ENCODE peak calls at places on chromosomes 7 and 10, in six cellular contexts. W, Z, D, H, L and C are unnamed samples.

GRCh38 chr10:104641150-104642000 is at the start of gene SORCS3:
- DNase-seq in W (no peak), D (no peak), L (no peak), Z (peak; percentile 5), H (no peak), C (peak; percentile 3)

GRCh38 chr10:77810446-77811335 is 115.9 kb downstream of the DLG5 start:
- DNase-seq in H (no peak), D (no peak), Z (no peak), W (no peak), L (no peak), C (no peak)

GRCh38 chr7:32536585-32536984 is 41.3 kb downstream of the AVL9 start:
- DNase-seq in D (no peak), W (no peak), Z (peak; percentile 69), H (peak; percentile 66), L (no peak), C (peak; percentile 84)

GRCh38 chr7:138980575-138981285 is 459 bp downstream of the KIAA1549 start:
- DNase-seq in L (no peak), W (peak; percentile 75), D (peak; percentile 19), H (no peak), Z (no peak), C (peak; percentile 10)

GRCh38 chr7:142557971-142558582 is 191.2 kb upstream of the PRSS1 start:
- DNase-seq in L (peak; percentile 50), H (peak; percentile 62), W (no peak), Z (peak; percentile 50), D (no peak), C (peak; percentile 59)

GRCh38 chr7:92730808-92731207 is 105.6 kb downstream of the CDK6 start:
- DNase-seq in L (no peak), W (no peak), H (no peak), Z (no peak), D (no peak), C (peak; percentile 66)

GRCh38 chr7:19069842-19070241 is 47.6 kb downstream of the TWIST1 start:
- DNase-seq in Z (peak; percentile 29), D (no peak), L (no peak), W (no peak), H (peak; percentile 16), C (no peak)

GRCh38 chr10:92816106-92816505 is 32.2 kb upstream of the EXOC6 start:
- DNase-seq in D (no peak), H (peak; percentile 84), Z (no peak), W (no peak), L (no peak), C (no peak)

GRCh38 chr7:74006032-74006431 is 21.9 kb upstream of the ELN start:
- DNase-seq in L (no peak), H (no peak), Z (no peak), D (no peak), W (no peak), C (no peak)

GRCh38 chr7:137003071-137003470 is 134.6 kb downstream of the CHRM2 start:
- DNase-seq in D (no peak), H (no peak), Z (no peak), W (no peak), L (no peak), C (no peak)

GRCh38 chr7:128030999-128031681 is at the start of gene LRRC4:
- DNase-seq in D (no peak), W (no peak), Z (peak; percentile 60), H (no peak), L (peak; percentile 36), C (peak; percentile 37)

GRCh38 chr10:73894245-73894971 is 16.5 kb upstream of the PLAU start:
- DNase-seq in W (no peak), Z (peak; percentile 84), H (peak; percentile 87), L (no peak), D (no peak), C (peak; percentile 97)

GRCh38 chr7:107982918-107983389 is 20.0 kb downstream of the LAMB1 start:
- DNase-seq in Z (no peak), W (no peak), L (no peak), H (no peak), D (no peak), C (peak; percentile 24)

GRCh38 chr7:134520130-134520529 is 7.2 kb upstream of the AKR1B10 start:
- DNase-seq in H (peak; percentile 28), Z (peak; percentile 23), W (no peak), L (no peak), D (no peak), C (no peak)

GRCh38 chr7:30932562-30932961 is 20.9 kb downstream of the AQP1 start:
- DNase-seq in H (no peak), W (no peak), L (no peak), D (no peak), Z (no peak), C (no peak)

GRCh38 chr10:123427386-123427785 is 238.8 kb upstream of the GPR26 start:
- DNase-seq in D (no peak), L (no peak), Z (peak; percentile 26), W (no peak), H (no peak), C (no peak)

DNA sequence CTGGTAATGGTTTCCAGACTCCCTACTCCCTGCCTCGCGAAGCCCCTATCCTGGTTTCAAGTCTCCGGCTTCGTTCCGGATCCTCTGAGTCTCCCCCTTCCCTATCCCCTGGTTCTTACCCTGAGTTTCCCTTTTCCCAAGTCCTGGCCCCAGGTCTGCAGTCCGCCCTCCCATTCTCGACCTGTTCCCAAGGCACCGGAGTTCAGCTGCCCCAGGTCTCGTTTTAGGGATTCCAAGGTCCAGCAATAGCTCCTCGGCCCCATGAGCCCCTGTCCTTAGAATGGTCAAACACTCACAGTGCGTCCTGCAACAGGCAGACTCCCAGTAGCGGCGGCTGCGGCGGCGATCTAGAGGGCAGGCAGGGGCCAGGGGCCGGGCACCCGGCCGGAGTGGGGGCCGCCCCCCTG is 272 bp downstream of the PITX3 start:
- DNase-seq in H (no peak), Z (no peak), W (no peak), D (no peak), L (no peak), C (no peak)
- H3K4me3 ChIP-seq in H (peak overlapping the region; percentile 67), Z (peak overlapping the region; percentile 59), W (peak overlapping the region; percentile 24), D (peak overlapping the region; percentile 81), L (peak overlapping the region; percentile 48), C (peak overlapping the region; percentile 62)

DNA sequence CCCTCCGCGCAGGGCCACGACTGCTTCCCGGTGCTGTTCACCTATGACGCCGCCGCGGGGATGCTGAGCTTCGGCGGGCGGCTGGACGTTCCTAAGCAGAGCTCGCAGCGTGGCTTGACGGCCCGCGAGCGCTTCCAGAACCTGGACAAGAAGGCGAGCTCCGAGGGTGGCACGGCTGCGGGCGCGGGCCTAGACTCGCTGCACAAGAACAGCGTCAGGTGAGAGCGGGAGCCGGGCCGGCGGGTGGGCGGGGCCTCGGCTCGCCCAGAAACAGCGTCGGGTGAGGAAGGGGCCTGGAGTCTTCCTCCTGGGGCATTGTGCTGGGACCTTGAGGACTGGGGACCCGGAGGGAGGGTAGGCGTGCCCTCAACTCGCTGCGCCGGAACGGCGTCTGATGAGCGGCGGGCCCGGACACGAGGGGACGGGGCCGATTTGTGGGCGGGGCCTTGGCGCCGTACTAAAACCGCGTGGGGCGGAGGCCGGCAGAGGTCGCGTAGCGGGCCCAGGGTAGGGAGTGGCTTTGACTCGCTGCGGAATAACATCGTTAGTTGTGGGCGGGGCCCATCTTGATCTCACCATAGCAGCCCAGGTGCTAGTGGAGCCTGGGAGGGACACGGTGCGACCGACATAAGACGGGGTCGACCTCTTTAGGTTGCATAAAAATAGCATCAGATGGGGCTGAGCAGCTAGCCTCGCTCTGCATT is 15.6 kb downstream of the PDAP1 start:
- DNase-seq in H (no peak), W (peak; percentile 96), L (peak; percentile 91), D (peak; percentile 82), Z (peak; percentile 72), C (peak; percentile 69)
- H3K4me3 ChIP-seq in H (no peak overlapping the region), W (peak overlapping the region; percentile 15), L (peak overlapping the region; percentile 51), D (peak overlapping the region; percentile 75), Z (peak overlapping the region; percentile 57), C (peak overlapping the region; percentile 45)

GRCh38 chr7:33901847-33902246 is 3.5 kb upstream of the BMPER start:
- DNase-seq in H (no peak), L (no peak), W (no peak), D (no peak), Z (no peak), C (no peak)
- H3K4me3 ChIP-seq in H (no peak overlapping the region), L (no peak overlapping the region), W (no peak overlapping the region), D (no peak overlapping the region), Z (no peak overlapping the region), C (no peak overlapping the region)

GRCh38 chr7:159323359-159323758 is 178.7 kb upstream of the VIPR2 start:
- DNase-seq in L (no peak), Z (no peak), W (no peak), D (no peak), H (no peak), C (no peak)

GRCh38 chr7:159318682-159319351 is 174.2 kb upstream of the VIPR2 start:
- DNase-seq in H (no peak), L (no peak), D (no peak), W (no peak), Z (no peak), C (no peak)

GRCh38 chr7:159317294-159317693 is 172.6 kb upstream of the VIPR2 start:
- DNase-seq in H (no peak), W (no peak), D (no peak), L (no peak), Z (no peak), C (no peak)

DNA sequence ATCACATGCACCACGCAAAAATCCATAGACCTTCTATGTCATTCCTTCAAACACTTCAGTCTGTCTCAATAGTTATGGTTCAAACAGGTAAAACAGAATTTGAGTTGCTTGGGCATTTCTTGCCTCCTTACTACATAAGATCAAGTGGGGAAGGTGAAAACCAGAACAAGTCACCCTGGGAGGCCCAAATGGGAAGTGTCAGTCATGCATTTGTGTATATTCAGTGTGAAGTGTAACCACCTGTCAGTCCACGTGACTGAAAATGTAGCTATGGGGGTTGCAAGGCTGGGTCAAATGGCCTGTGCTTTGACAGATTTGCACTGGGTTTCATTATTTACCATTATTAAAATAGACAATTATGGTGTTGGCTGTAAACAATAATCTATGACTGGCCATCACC is 176.6 kb upstream of the VIPR2 start:
- DNase-seq in Z (no peak), W (no peak), L (no peak), H (no peak), D (no peak), C (no peak)
- H3K4me3 ChIP-seq in Z (no peak overlapping the region), W (no peak overlapping the region), L (no peak overlapping the region), H (no peak overlapping the region), D (no peak overlapping the region), C (no peak overlapping the region)

DNA sequence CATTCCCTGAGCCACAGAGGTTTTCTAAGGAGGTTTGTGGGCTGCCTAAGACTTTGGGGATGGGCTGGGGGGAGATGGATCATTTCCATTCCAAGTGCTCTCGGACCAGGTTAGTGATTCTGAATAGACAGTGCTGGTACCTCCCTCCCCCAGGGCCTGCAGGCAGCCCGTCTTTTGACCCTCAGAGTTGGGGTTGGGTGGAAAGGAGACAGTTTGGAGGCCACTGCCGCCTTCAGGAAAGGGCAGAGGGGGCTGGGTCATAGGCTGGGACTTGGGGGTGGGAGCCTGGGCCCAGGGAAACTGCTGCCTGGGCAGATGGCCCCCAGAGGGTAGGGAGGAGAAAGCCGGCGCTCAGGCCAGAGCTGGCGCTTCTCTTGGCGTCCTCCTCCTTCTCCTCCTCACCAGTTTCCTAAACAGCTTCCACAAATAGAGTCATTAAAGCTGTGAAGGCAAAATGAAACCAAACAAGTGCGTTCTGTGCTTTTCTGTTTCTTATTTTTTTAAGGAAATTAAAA is 4.4 kb downstream of the UNC5B start:
- DNase-seq in H (no peak), D (no peak), Z (no peak), L (no peak), W (peak; percentile 82), C (peak; percentile 22)
- H3K4me3 ChIP-seq in H (peak overlapping the region; percentile 97), D (peak overlapping the region; percentile 70), Z (peak overlapping the region; percentile 50), L (peak overlapping the region; percentile 31), W (no peak overlapping the region), C (peak overlapping the region; percentile 43)